ENCODE peak calls at places on chromosomes 5 and 9, in five cellular contexts. O is GDM1, A is left cardiac atrium, K is AG08396, U is COR-L47. Z is an unnamed sample.

GRCh38 chr5:159878988-159879471 is 37.3 kb upstream of the ADRA1B start:
- DNase-seq in K (peak; percentile 84), U (no peak), O (no peak), A (peak; percentile 75), Z (peak; percentile 83)

GRCh38 chr5:159897786-159898393 is 18.4 kb upstream of the ADRA1B start:
- DNase-seq in A (no peak), O (no peak), K (no peak), U (no peak), Z (no peak)

GRCh38 chr5:85488295-85488694 is 1103.6 kb upstream of the EDIL3 start:
- DNase-seq in A (no peak), U (no peak), O (no peak), K (no peak), Z (no peak)

GRCh38 chr9:109499061-109499630 is 1.0 kb upstream of the PTPN3 start:
- DNase-seq in O (no peak), A (no peak), K (no peak), U (no peak), Z (no peak)

GRCh38 chr9:3939820-3940219 is 360.0 kb downstream of the GLIS3 start:
- DNase-seq in U (no peak), O (no peak), K (no peak), A (no peak), Z (no peak)

GRCh38 chr9:124506931-124507879 is at the start of gene NR5A1:
- DNase-seq in O (no peak), U (no peak), A (no peak), K (no peak), Z (no peak)

GRCh38 chr5:144352732-144353317 is 182.2 kb downstream of the KCTD16 start:
- DNase-seq in O (no peak), A (no peak), K (no peak), U (no peak), Z (no peak)

GRCh38 chr5:126525630-126526245 is 69.3 kb downstream of the ALDH7A1 start:
- DNase-seq in A (peak; percentile 82), O (no peak), K (no peak), U (no peak), Z (peak; percentile 58)

GRCh38 chr9:124835026-124835501 is 18.2 kb upstream of the WDR38 start:
- DNase-seq in O (no peak), A (peak; percentile 87), K (peak; percentile 70), U (peak; percentile 88), Z (peak; percentile 90)

GRCh38 chr5:59722875-59723274 is 170.7 kb downstream of the PDE4D start:
- DNase-seq in O (no peak), U (no peak), A (no peak), K (no peak), Z (peak; percentile 65)

GRCh38 chr5:73917433-73917832 is 291.4 kb downstream of the ARHGEF28 start:
- DNase-seq in A (peak; percentile 40), K (no peak), U (peak; percentile 82), O (no peak), Z (peak; percentile 38)

GRCh38 chr5:116938488-116938887 is 363.9 kb upstream of the SEMA6A start:
- DNase-seq in K (no peak), U (peak; percentile 21), O (no peak), A (no peak), Z (no peak)

GRCh38 chr5:69517763-69518212 is 25.2 kb downstream of the OCLN start:
- DNase-seq in A (no peak), O (no peak), K (no peak), U (peak; percentile 26), Z (peak; percentile 80)

GRCh38 chr9:114202849-114203248 is 47.5 kb downstream of the COL27A1 start:
- DNase-seq in K (no peak), A (no peak), O (no peak), U (no peak), Z (peak; percentile 37)

GRCh38 chr5:143521891-143522290 is 118.4 kb upstream of the NR3C1 start:
- DNase-seq in U (no peak), O (no peak), A (no peak), K (no peak), Z (no peak)

GRCh38 chr5:91382530-91383026 is 539 bp downstream of the ARRDC3 start:
- DNase-seq in U (peak; percentile 24), A (no peak), K (no peak), O (peak; percentile 2), Z (peak; percentile 66)

GRCh38 chr5:72224946-72225427 is 95.1 kb downstream of the MRPS27 start:
- DNase-seq in K (peak; percentile 35), O (no peak), U (no peak), A (no peak), Z (peak; percentile 56)

GRCh38 chr5:148834689-148835088 is 8.3 kb downstream of the ADRB2 start:
- DNase-seq in A (no peak), O (no peak), K (no peak), U (no peak), Z (no peak)

GRCh38 chr5:54580997-54581741 is 63.6 kb downstream of the SNX18 start:
- DNase-seq in O (no peak), A (no peak), U (no peak), K (peak; percentile 15), Z (peak; percentile 41)

GRCh38 chr9:38529317-38529716 is 91.1 kb downstream of the ANKRD18A start:
- DNase-seq in O (no peak), A (no peak), U (no peak), K (no peak), Z (no peak)

GRCh38 chr5:127280494-127281220 is 9.9 kb upstream of the MEGF10 start:
- DNase-seq in O (no peak), K (no peak), U (no peak), A (no peak), Z (no peak)

GRCh38 chr9:35645736-35646582 is 4.8 kb downstream of the SIT1 start:
- DNase-seq in K (no peak), A (peak; percentile 30), U (no peak), O (peak; percentile 24), Z (no peak)

GRCh38 chr5:14142202-14142855 is 813 bp upstream of the TRIO start:
- DNase-seq in A (no peak), U (no peak), O (no peak), K (no peak), Z (peak; percentile 50)

GRCh38 chr5:174617910-174618309 is 106.5 kb upstream of the MSX2 start:
- DNase-seq in U (no peak), O (no peak), A (no peak), K (no peak), Z (no peak)

GRCh38 chr5:149749481-149750365 is 19.6 kb downstream of the PPARGC1B start:
- DNase-seq in U (no peak), K (no peak), A (no peak), O (no peak), Z (peak; percentile 49)

GRCh38 chr9:124202447-124202971 is 55.2 kb upstream of the NEK6 start:
- DNase-seq in U (no peak), K (no peak), A (peak; percentile 42), O (peak; percentile 94), Z (peak; percentile 52)

GRCh38 chr5:146079695-146080361 is 25.5 kb downstream of the PLAC8L1 start:
- DNase-seq in U (no peak), K (no peak), A (no peak), O (peak; percentile 12), Z (peak; percentile 21)

GRCh38 chr5:120479066-120479465 is 15.0 kb downstream of the PRR16 start:
- DNase-seq in O (no peak), U (no peak), K (no peak), A (no peak), Z (peak; percentile 36)

GRCh38 chr5:146467729-146468128 is 20.6 kb downstream of the TCERG1 start:
- DNase-seq in K (no peak), A (no peak), O (no peak), U (no peak), Z (no peak)

GRCh38 chr5:39500656-39501295 is 76.0 kb upstream of the DAB2 start:
- DNase-seq in A (no peak), U (no peak), O (no peak), K (no peak), Z (no peak)

Z was measured in cardiac fibroblast.